ENCODE peak calls at places on chromosomes 2 and 18, in six cellular contexts. F is HCT116, B is K562, K is HepG2, V is endothelial cell of umbilical vein, D is GM12878. Q is an unnamed sample.

GRCh38 chr2:47069628-47070154 is 85.4 kb downstream of the STPG4 start:
- DNase-seq in B (no peak), F (peak; percentile 82), K (peak; percentile 84), V (peak; percentile 34), D (no peak), Q (peak; percentile 95)

GRCh38 chr2:9811679-9812511 is 31.4 kb upstream of the TAF1B start:
- DNase-seq in F (no peak), B (no peak), K (no peak), D (no peak), V (no peak), Q (no peak)

GRCh38 chr2:14257801-14258507 is 374.6 kb upstream of the LRATD1 start:
- DNase-seq in V (no peak), K (no peak), B (no peak), F (no peak), D (no peak), Q (no peak)

GRCh38 chr2:205705511-205706397 is 23.5 kb downstream of the NRP2 start:
- DNase-seq in F (no peak), K (no peak), D (no peak), B (no peak), V (no peak), Q (no peak)

GRCh38 chr2:53782681-53783080 is 4.1 kb downstream of the ASB3 start:
- DNase-seq in V (no peak), B (no peak), D (no peak), K (no peak), F (no peak), Q (peak; percentile 27)

GRCh38 chr2:112055833-112056625 is 960 bp downstream of the TMEM87B start:
- DNase-seq in V (peak; percentile 82), B (peak; percentile 23), F (no peak), D (no peak), K (peak; percentile 69), Q (peak; percentile 61)

GRCh38 chr2:71100195-71100964 is 29.6 kb downstream of the MCEE start:
- DNase-seq in D (peak; percentile 2), V (peak; percentile 66), B (peak; percentile 85), F (peak; percentile 51), K (peak; percentile 57), Q (peak; percentile 75)

GRCh38 chr18:48274301-48274700 is 134.9 kb downstream of the ZBTB7C start:
- DNase-seq in K (no peak), F (no peak), D (no peak), B (no peak), V (no peak), Q (no peak)

GRCh38 chr2:15160602-15161001 is 400.5 kb downstream of the NBAS start:
- DNase-seq in F (no peak), D (no peak), B (no peak), K (no peak), V (no peak), Q (no peak)

GRCh38 chr2:55057474-55057873 is 7.2 kb upstream of the RTN4 start:
- DNase-seq in K (no peak), B (no peak), D (no peak), F (no peak), V (no peak), Q (peak; percentile 47)
- TF ChIP-seq POLR2AphosphoS5 in K (no peak), B (no peak), D (no peak), F (no peak), V (no peak), Q (no peak)

GRCh38 chr2:63792523-63792922 is 49.2 kb upstream of the UGP2 start:
- DNase-seq in V (peak; percentile 34), D (no peak), K (no peak), F (no peak), B (no peak), Q (no peak)
- H2AFZ ChIP-seq in V (no peak overlapping the region), D (no peak overlapping the region), K (no peak overlapping the region), F (no peak overlapping the region), B (no peak overlapping the region), Q (no peak overlapping the region)

DNA sequence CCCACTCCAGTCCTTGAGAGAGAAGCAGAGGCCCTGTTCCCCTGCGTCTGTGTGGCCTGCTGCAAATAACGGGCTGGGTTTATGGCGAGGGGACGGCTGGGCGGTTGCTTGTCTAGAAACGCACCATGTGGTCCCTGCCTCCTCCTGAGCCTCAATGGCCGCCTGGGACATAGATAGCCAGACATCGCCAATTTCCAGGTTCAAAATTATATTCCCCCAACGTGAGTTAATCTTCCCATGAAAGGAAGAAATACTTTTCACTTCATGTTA is 197.0 kb upstream of the COPS8 start:
- DNase-seq in K (no peak), D (no peak), F (no peak), V (no peak), B (no peak), Q (no peak)
- H3K27ac ChIP-seq in K (no peak overlapping the region), D (no peak overlapping the region), F (no peak overlapping the region), V (peak overlapping the region; percentile 98), B (no peak overlapping the region), Q (no peak overlapping the region)

GRCh38 chr2:119305497-119306195 is 61.0 kb downstream of the C2orf76 start:
- DNase-seq in V (no peak), F (no peak), D (no peak), B (no peak), K (no peak), Q (no peak)
- TF ChIP-seq POLR2AphosphoS5 in V (no peak), F (no peak), D (no peak), B (no peak), K (no peak), Q (no peak)

DNA sequence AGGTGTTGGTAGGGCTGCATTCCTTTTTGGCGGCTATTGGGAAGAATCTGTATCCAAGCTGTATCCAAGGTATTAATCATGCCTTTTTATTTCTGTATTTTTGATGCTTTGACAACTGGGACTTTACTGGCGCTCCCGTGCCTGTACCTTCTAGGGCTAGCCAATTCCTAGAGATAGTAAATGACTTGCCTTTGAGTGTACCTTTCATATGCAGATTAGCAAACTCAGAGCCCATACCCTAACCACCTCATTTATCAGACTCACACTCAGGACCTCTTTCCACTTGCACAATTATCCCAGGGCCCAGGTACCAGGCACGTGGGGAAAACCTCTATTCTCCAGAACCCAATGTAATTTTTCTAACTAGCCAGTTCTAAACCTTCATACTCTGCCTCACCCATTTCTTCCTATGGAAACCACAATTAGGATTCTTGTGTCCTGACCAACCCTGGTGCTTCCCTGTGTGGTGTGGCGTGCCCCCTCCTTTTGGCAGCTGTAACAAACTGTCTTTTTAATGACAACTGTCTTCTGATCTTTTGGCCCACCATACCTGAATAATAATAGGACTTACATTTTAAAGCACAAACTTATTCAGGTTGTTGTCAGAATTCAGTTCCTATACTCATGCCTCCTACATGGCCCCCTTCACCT is 65.8 kb upstream of the PNPT1 start:
- DNase-seq in V (no peak), F (no peak), K (no peak), D (no peak), B (no peak), Q (peak; percentile 40)
- H2AFZ ChIP-seq in V (no peak overlapping the region), F (no peak overlapping the region), K (no peak overlapping the region), D (no peak overlapping the region), B (no peak overlapping the region), Q (no peak overlapping the region)

GRCh38 chr2:168459256-168459655 is 3.2 kb downstream of the CERS6 start:
- DNase-seq in V (no peak), F (no peak), B (no peak), K (no peak), D (no peak), Q (no peak)

GRCh38 chr2:168455692-168456525 is at the start of gene CERS6:
- DNase-seq in K (peak; percentile 89), V (peak; percentile 92), F (peak; percentile 79), B (peak; percentile 89), D (peak; percentile 64), Q (peak; percentile 95)

GRCh38 chr2:168456526-168457176 is 579 bp downstream of the CERS6 start:
- DNase-seq in F (no peak), B (peak; percentile 65), D (no peak), V (no peak), K (peak; percentile 40), Q (peak; percentile 67)

GRCh38 chr2:168454737-168455691 is 1.1 kb upstream of the CERS6 start:
- DNase-seq in B (no peak), V (no peak), F (no peak), D (no peak), K (peak; percentile 50), Q (no peak)

DNA sequence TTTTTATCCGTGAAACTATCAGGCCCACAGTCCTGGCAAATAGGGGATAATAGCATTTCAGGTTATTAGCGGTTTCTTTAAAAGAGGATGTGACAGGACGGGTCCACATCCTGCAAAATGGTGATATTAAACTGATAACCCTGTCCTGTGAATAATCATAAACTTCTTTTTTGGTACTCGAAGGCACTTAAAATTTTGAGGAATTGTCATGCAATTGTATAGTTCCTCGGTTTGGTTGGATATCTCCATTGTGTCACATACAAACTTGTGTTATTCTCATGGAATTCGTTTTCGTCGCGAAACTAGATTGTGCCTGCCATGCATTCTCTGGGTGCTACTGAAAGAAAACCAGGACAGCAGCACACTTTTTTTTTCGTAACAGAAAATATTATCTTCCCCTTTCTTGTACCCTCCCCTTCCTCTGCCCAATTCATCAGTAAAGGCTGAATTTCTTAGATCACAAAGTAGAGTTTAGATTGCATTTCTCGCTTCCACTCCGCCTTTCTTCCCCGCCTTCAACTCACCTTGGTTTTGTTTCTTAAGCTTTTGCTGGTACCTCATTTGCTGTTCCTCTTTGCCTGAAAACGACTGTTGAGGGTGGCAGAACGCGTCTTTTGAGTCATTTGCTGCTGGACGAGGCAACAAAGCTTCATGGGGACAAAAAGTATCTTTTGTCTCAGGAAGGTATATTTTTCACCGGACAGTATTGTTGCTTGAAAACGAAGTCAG is 1.3 kb downstream of the CERS6 start:
- DNase-seq in K (no peak), D (peak; percentile 42), B (no peak), F (no peak), V (peak; percentile 40), Q (no peak)
- H3K27ac ChIP-seq in K (peak overlapping the region; percentile 80), D (peak overlapping the region; percentile 91), B (peak overlapping the region; percentile 84), F (peak overlapping the region; percentile 74), V (no peak overlapping the region), Q (no peak overlapping the region)

GRCh38 chr2:7765236-7765635 is 848.0 kb downstream of the RNF144A start:
- DNase-seq in V (no peak), D (no peak), B (no peak), F (no peak), K (no peak), Q (no peak)
- TF ChIP-seq POLR2AphosphoS5 in V (no peak), D (no peak), B (no peak), F (no peak), K (no peak), Q (no peak)

DNA sequence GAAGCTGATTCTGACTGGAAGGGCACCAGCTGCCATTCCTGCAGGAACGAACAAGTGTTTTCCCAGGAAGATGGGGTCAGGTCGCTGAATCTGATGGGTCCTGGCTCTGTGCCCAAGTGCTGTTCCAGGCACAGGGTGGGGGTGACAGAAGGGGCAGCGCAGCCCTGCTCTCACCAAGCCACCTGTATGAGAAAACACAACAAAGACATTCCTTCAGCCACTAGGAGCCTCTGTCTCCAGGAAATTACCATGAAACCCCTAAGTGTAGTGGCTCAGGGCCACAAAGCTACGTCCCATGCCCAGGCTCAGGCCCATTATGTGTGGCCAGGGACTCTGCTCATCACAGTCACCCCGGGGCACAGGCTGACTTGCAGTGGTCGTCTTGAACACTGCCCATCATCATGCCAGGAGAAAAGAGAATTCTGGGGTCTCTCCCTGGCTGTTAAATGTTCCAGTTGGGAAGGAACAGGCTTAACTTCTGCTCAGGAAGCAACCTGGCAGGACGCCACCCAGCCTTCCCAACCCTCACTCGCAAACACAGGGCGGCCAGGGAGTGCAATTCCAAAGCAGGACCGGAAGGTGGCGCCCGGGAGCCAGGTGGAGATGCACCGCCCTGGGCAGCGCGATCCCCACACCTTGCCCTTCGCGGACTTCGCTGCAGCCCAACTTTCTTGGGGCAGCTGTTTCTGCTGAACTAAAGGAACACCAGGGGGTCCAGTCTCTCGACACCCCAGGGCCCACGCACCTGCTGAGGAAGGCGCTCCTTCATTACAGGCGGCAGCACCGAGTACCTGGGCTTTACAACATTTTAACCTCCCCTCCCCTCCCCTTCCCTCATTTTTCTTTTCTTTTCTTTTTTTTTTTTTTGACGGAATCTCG is 11.0 kb upstream of the SFTPB start:
- DNase-seq in B (peak; percentile 93), V (peak; percentile 86), F (peak; percentile 50), K (peak; percentile 62), D (no peak), Q (peak; percentile 83)
- H2AFZ ChIP-seq in B (peak overlapping the region; percentile 78), V (peak overlapping the region; percentile 61), F (peak overlapping the region; percentile 81), K (no peak overlapping the region), D (peak overlapping the region; percentile 59), Q (peak overlapping the region; percentile 81)